ENCODE peak calls at places on chromosomes 13 and 19, in eight cellular contexts. V is tibial nerve; A is left ventricle myocardium inferior; Z is cardiac muscle cell; K is K562; P is CD4-positive, alpha-beta memory T cell; N is hepatocyte; I is tibial artery. E is an unnamed sample.

GRCh38 chr13:104553156-104553555 is 1486.9 kb upstream of the SLC10A2 start:
- DNase-seq in K (no peak), A (no peak), Z (peak), P (no peak), V (no peak), I (no peak), N (no peak), E (no peak)

GRCh38 chr19:35560271-35560670 is 3.2 kb downstream of the ATP4A start:
- DNase-seq in Z (no peak), I (no peak), N (no peak), P (no peak), A (no peak), V (no peak), K (no peak), E (no peak)

GRCh38 chr19:9801976-9802375 is 16.9 kb downstream of the FBXL12 start:
- DNase-seq in V (no peak), K (no peak), P (no peak), A (no peak), I (no peak), Z (no peak), N (no peak), E (no peak)

GRCh38 chr19:46546194-46546896 is 50.7 kb upstream of the PNMA8B start:
- DNase-seq in A (no peak), Z (no peak), K (peak), I (no peak), V (no peak), P (no peak), N (peak), E (no peak)

GRCh38 chr13:42973581-42973980 is 18.5 kb downstream of the EPSTI1 start:
- DNase-seq in P (no peak), K (no peak), I (no peak), Z (peak), A (no peak), N (no peak), V (no peak), E (no peak)

GRCh38 chr13:22141636-22142035 is 470.8 kb downstream of the FGF9 start:
- DNase-seq in A (no peak), Z (no peak), N (no peak), P (no peak), V (no peak), K (no peak), I (no peak), E (no peak)

GRCh38 chr13:24275041-24275440 is 34.3 kb upstream of the C1QTNF9 start:
- DNase-seq in P (no peak), A (no peak), I (no peak), Z (no peak), V (no peak), N (no peak), K (no peak), E (no peak)

GRCh38 chr19:56837004-56837403 is 3.5 kb downstream of the PEG3 start:
- DNase-seq in A (no peak), Z (no peak), I (no peak), N (no peak), P (no peak), V (no peak), K (no peak), E (peak)

GRCh38 chr19:47309038-47309437 is 623 bp upstream of the C5AR1 start:
- DNase-seq in Z (peak), P (no peak), V (no peak), I (peak), K (no peak), N (no peak), A (no peak), E (no peak)

GRCh38 chr13:82654851-82655517 is 1227.3 kb downstream of the SLITRK1 start:
- DNase-seq in V (peak), Z (peak), A (peak), N (no peak), K (no peak), I (peak), P (no peak), E (no peak)

GRCh38 chr13:112443191-112444000 is 67.2 kb downstream of the SPACA7 start:
- DNase-seq in Z (no peak), N (no peak), A (no peak), V (no peak), I (no peak), K (peak), P (no peak), E (no peak)

GRCh38 chr19:35262101-35262761 is 6.5 kb upstream of the USF2 start:
- DNase-seq in A (no peak), V (peak), P (no peak), N (peak), I (no peak), Z (no peak), K (no peak), E (no peak)

GRCh38 chr13:97258801-97259200 is 36.7 kb downstream of the MBNL2 start:
- DNase-seq in K (no peak), V (no peak), A (no peak), N (no peak), P (no peak), I (no peak), Z (peak), E (no peak)

GRCh38 chr13:47546963-47547345 is 454.1 kb downstream of the SUCLA2 start:
- DNase-seq in V (no peak), N (no peak), K (no peak), I (no peak), P (no peak), Z (no peak), A (no peak), E (no peak)

GRCh38 chr13:49998714-49999624 is 2.1 kb downstream of the TRIM13 start:
- DNase-seq in V (no peak), Z (no peak), N (no peak), K (no peak), P (no peak), A (no peak), I (no peak), E (no peak)

GRCh38 chr13:44447783-44448182 is 74.2 kb downstream of the SERP2 start:
- DNase-seq in P (no peak), V (no peak), N (no peak), A (no peak), I (no peak), Z (no peak), K (no peak), E (no peak)

GRCh38 chr13:22114630-22115311 is 443.9 kb downstream of the FGF9 start:
- DNase-seq in I (no peak), P (peak), A (no peak), V (no peak), N (no peak), K (no peak), Z (peak), E (no peak)

GRCh38 chr19:2253106-2254051 is 2.8 kb downstream of the JSRP1 start:
- DNase-seq in N (no peak), P (peak), K (no peak), Z (no peak), I (no peak), V (no peak), A (no peak), E (no peak)

GRCh38 chr13:50392977-50393376 is 377.7 kb downstream of the KCNRG start:
- DNase-seq in P (no peak), Z (no peak), N (no peak), V (no peak), K (no peak), A (no peak), I (no peak), E (no peak)

DNA sequence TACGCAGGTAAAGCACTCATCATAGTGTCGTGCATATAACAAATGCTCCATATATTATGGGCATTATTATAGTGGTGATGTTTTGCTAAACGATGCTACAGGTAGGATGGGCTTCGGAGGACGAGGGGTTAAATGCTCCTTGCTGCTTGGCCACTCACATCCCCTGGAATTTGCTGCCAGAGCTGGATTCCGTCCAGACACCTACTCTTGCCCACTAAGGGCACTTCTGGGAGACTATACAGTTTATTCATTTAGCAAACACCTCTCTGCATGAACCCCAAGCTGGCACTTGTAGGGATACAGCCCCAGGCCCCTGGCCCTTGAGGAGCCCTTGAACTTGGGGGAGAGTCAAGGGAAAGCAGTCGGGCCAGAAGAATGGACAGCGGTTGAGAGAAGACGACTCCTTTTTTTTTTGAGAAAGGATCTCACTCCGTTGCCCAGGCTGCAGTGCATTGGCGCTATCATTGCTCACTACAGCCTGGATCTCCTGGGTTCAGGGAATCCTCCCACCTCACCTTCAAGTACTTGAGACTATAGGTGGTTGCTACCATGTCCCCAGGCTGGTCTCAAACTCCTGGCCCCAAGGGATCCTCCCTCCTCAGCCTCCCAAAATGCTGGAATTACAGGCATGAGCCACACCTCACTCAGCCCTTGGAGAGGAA is 1.2 kb upstream of the MRPL34 start:
- DNase-seq in K (no peak), A (no peak), Z (no peak), I (no peak), N (no peak), V (no peak), P (no peak), E (no peak)
- H3K27ac ChIP-seq in K (no peak), A (peak), Z (no peak), I (peak), N (peak), V (peak), P (no peak), E (peak)

GRCh38 chr19:21109116-21109515 is 27.1 kb downstream of the ZNF714 start:
- DNase-seq in Z (peak), P (no peak), K (no peak), V (no peak), I (no peak), N (no peak), A (no peak), E (no peak)
- H3K27ac ChIP-seq in Z (no peak), P (no peak), K (no peak), V (no peak), I (no peak), N (no peak), A (no peak), E (no peak)

GRCh38 chr19:51607920-51608562 is 22.2 kb downstream of the SIGLEC5 start:
- DNase-seq in P (peak), A (peak), V (peak), Z (peak), N (peak), K (peak), I (peak), E (no peak)
- H3K27ac ChIP-seq in P (no peak), A (no peak), V (no peak), Z (no peak), N (no peak), K (no peak), I (no peak), E (no peak)

DNA sequence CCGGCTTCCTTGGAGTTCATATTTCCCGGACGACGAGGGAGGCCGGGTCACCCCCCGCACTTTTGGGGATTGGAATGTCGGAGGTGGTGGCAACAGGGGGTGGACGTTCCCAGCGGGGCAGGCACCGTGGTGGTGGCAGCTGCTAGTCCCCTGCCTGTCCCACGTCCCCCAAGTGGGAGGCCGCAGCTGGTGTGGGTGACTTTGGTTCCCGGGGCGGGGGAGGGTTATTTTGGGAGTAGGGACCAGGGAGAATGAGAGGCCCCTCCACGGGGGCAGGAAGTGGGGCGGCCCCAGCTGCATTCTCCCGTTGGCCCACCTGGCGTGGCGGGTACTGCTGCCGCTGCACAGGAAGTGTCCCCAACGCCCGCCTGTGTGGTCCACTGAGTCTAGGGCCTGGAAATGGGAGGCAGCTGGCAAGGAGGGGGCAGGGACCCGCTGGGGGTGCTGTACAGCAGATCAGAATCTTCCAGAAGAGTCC is 11.1 kb upstream of the PLIN3 start:
- DNase-seq in A (peak), Z (no peak), I (no peak), P (no peak), N (no peak), K (no peak), V (no peak), E (no peak)
- H3K27ac ChIP-seq in A (peak), Z (no peak), I (peak), P (no peak), N (peak), K (no peak), V (peak), E (peak)

GRCh38 chr13:106503730-106504129 is 31.7 kb downstream of the EFNB2 start:
- DNase-seq in N (no peak), V (no peak), P (no peak), K (no peak), A (no peak), I (no peak), Z (no peak), E (no peak)

GRCh38 chr13:106505295-106505694 is 30.2 kb downstream of the EFNB2 start:
- DNase-seq in Z (no peak), A (no peak), N (no peak), I (no peak), K (no peak), P (no peak), V (no peak), E (no peak)

GRCh38 chr13:106507560-106508274 is 27.7 kb downstream of the EFNB2 start:
- DNase-seq in V (no peak), A (no peak), K (peak), P (no peak), N (peak), I (no peak), Z (peak), E (peak)

GRCh38 chr13:106503272-106503671 is 32.2 kb downstream of the EFNB2 start:
- DNase-seq in A (no peak), I (no peak), K (no peak), Z (no peak), N (no peak), V (no peak), P (no peak), E (no peak)

DNA sequence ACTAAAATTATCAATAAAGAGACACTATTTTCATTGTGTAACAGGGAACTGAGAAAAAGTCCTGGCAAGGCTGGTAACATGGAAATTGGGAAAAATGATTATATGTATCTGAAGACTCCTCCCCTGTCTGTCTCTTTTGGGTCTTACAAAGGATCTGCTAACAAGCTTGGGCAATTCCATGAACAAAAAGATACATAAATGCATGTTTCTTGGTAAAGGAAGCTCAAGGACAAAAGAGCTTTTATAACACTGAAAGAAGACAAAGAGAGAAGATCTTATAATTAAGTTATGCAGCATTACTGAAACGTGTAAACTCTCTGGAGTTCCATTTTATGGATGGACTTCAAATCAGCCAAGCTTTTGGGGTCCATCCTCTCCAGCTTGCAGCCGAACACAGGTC is 29.2 kb downstream of the EFNB2 start:
- DNase-seq in V (no peak), P (no peak), K (no peak), N (no peak), A (no peak), I (no peak), Z (no peak), E (no peak)
- H3K27ac ChIP-seq in V (no peak), P (no peak), K (no peak), N (no peak), A (no peak), I (no peak), Z (no peak), E (no peak)

DNA sequence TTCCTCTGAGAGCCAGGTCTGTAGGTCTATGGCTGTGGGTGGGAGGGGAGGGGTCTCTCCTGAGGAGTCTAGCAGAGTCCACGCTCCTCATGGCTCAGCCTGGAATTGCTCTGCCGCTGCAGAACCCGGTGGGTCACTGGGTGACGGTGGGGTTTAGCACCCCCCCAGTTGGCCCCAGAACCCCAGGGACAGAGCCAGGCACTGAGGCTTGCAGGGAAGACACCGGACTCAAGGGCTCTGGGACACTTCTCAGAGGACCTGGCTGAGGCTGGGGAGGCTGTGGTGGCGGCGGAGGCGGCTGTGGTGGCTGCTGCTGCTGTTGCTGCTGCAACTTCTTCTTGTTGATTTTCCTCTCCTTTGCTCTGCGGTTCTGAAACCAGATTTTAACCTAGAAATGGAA is 6.1 kb downstream of the CDX2 start:
- DNase-seq in Z (no peak), I (no peak), A (no peak), N (peak), V (no peak), K (no peak), P (no peak), E (no peak)
- H3K27ac ChIP-seq in Z (no peak), I (no peak), A (no peak), N (peak), V (no peak), K (no peak), P (no peak), E (no peak)

GRCh38 chr19:18203863-18204393 is at the start of gene RAB3A:
- DNase-seq in A (peak), Z (peak), I (peak), K (peak), V (peak), N (peak), P (peak), E (peak)

GRCh38 chr19:18203408-18203862 is 407 bp downstream of the RAB3A start:
- DNase-seq in Z (peak), P (no peak), N (peak), V (peak), I (peak), A (peak), K (no peak), E (peak)

GRCh38 chr19:18206018-18206417 is 2.2 kb upstream of the RAB3A start:
- DNase-seq in N (peak), V (no peak), K (no peak), A (no peak), I (no peak), Z (no peak), P (no peak), E (no peak)

GRCh38 chr19:18204394-18205179 is 745 bp upstream of the RAB3A start:
- DNase-seq in N (peak), I (peak), A (no peak), V (no peak), P (no peak), Z (no peak), K (peak), E (peak)

DNA sequence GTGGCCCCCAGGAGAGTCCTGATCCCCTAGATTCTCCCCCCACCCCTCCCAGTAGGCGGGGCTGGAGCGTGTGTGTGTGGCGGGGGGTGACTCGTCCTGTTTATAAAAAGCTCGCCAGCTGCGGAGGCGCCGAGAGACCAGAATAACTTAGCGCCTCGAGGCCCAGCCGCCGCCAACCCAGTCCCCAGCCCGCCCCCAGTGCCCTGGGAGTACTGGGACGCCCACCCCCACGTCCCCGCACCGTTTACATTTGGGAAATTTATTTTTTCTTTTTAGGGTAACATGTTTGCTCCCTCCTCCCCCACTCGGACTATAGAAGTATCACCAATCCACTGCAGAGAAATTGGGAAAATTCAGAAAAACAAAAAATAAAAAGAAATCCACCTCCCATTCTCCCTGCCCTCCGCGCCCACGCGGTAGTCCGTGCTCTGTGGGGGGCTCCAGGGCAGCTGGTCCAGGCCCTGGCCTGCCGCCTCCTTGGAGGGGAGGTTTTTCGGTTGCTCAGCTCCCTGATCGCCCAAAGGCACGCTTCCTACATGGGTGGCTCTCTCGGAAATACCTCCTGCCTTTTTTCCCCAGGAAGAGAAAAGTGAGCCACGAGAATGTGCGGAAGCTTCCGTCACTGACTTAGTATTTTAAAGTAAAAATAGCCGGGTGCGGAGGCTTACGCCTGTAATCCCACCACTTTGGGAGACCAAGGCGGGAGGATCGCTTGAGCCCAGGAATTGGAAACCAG is 1.5 kb upstream of the RAB3A start:
- DNase-seq in Z (peak), V (peak), P (peak), N (peak), A (peak), K (peak), I (peak), E (peak)
- H3K27ac ChIP-seq in Z (peak), V (peak), P (peak), N (peak), A (peak), K (peak), I (peak), E (peak)

DNA sequence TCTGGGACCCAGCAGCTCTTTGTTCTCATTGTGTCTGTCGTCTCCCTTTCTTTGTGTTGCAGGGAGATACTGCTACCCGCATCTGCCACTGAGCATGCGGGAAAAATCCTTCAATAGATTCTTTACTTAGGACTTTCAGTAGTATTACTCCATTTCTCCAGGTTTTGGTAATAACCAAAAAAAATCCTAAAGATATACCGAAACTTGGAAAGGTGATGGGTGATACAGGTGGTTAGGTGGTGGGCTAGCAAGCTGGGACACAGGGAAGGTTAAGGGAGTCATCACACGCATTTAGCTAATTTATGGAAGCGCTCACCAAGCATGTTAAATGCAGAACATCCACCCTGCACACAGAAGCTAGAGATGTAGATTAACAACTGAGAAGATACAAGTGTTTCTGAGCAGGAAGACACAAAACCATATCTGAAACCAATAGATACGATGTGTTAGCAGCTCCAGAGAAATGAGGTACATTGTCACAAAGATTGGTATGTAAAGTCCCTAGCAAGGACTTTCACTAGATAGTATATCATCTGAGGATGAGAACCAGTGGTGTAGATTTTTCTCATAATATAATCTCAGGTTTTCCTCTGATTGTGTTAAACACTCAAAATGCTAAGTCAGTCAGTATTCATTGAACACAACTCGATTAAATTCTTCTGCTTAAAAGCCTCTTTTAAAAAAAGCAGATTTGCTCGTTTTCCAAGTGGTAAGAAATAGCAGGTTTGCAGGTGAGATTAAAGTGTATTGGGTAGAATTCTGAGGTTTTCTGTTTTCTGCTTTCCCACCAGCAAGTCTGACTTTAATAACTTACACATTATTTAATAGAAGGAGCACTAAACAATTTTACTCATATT is 1.3 kb upstream of the SLAIN1 start:
- DNase-seq in A (no peak), Z (no peak), N (peak), P (peak), K (no peak), I (no peak), V (no peak), E (no peak)
- H3K27ac ChIP-seq in A (peak), Z (no peak), N (no peak), P (peak), K (no peak), I (peak), V (no peak), E (peak)